ENCODE peak calls at places on chromosomes 2 and 18, in four cellular contexts. One of them, this sample, is unnamed.

GRCh38 chr2:3776311-3776710 is 72.9 kb downstream of the DCDC2C start:
- DNase-seq in HFF-Myc: no peak
- DNase-seq in GM23338: no peak
- DNase-seq in activated CD4-positive, CD25-positive, alpha-beta regulatory T cell treated with anti-CD3 and anti-CD28 coated beads, Interleukin-2, amount 50 U/mL, for 72 hours: no peak
- DNase-seq in this sample: no peak

GRCh38 chr18:36931116-36931515 is 102.2 kb downstream of the KIAA1328 start:
- DNase-seq in HFF-Myc: no peak
- DNase-seq in GM23338: no peak
- DNase-seq in activated CD4-positive, CD25-positive, alpha-beta regulatory T cell treated with anti-CD3 and anti-CD28 coated beads, Interleukin-2, amount 50 U/mL, for 72 hours: no peak
- DNase-seq in this sample: no peak

GRCh38 chr2:109480486-109481195 is 133.1 kb downstream of the SEPTIN10 start:
- DNase-seq in HFF-Myc: no peak
- DNase-seq in GM23338: no peak
- DNase-seq in activated CD4-positive, CD25-positive, alpha-beta regulatory T cell treated with anti-CD3 and anti-CD28 coated beads, Interleukin-2, amount 50 U/mL, for 72 hours: no peak
- DNase-seq in this sample: no peak

GRCh38 chr2:120389036-120389391 is 43.1 kb downstream of the INHBB start:
- DNase-seq in HFF-Myc: no peak
- DNase-seq in GM23338: no peak
- DNase-seq in activated CD4-positive, CD25-positive, alpha-beta regulatory T cell treated with anti-CD3 and anti-CD28 coated beads, Interleukin-2, amount 50 U/mL, for 72 hours: no peak
- DNase-seq in this sample: no peak

GRCh38 chr18:61348230-61348629 is 15.0 kb downstream of the CDH20 start:
- DNase-seq in HFF-Myc: no peak
- DNase-seq in GM23338: no peak
- DNase-seq in activated CD4-positive, CD25-positive, alpha-beta regulatory T cell treated with anti-CD3 and anti-CD28 coated beads, Interleukin-2, amount 50 U/mL, for 72 hours: no peak
- DNase-seq in this sample: no peak

GRCh38 chr18:70335892-70336726 is 47.3 kb downstream of the SOCS6 start:
- DNase-seq in HFF-Myc: no peak
- DNase-seq in GM23338: no peak
- DNase-seq in activated CD4-positive, CD25-positive, alpha-beta regulatory T cell treated with anti-CD3 and anti-CD28 coated beads, Interleukin-2, amount 50 U/mL, for 72 hours: no peak
- DNase-seq in this sample: no peak

GRCh38 chr2:157182204-157182709 is 75.2 kb upstream of the GALNT5 start:
- DNase-seq in HFF-Myc: no peak
- DNase-seq in GM23338: no peak
- DNase-seq in activated CD4-positive, CD25-positive, alpha-beta regulatory T cell treated with anti-CD3 and anti-CD28 coated beads, Interleukin-2, amount 50 U/mL, for 72 hours: no peak
- DNase-seq in this sample: no peak

GRCh38 chr2:65846984-65847383 is 414.6 kb upstream of the SPRED2 start:
- DNase-seq in HFF-Myc: no peak
- DNase-seq in GM23338: no peak
- DNase-seq in activated CD4-positive, CD25-positive, alpha-beta regulatory T cell treated with anti-CD3 and anti-CD28 coated beads, Interleukin-2, amount 50 U/mL, for 72 hours: no peak
- DNase-seq in this sample: no peak

GRCh38 chr2:241702155-241702404 is 241 bp downstream of the ING5 start:
- DNase-seq in HFF-Myc: no peak
- DNase-seq in GM23338: no peak
- DNase-seq in activated CD4-positive, CD25-positive, alpha-beta regulatory T cell treated with anti-CD3 and anti-CD28 coated beads, Interleukin-2, amount 50 U/mL, for 72 hours: no peak
- DNase-seq in this sample: no peak

GRCh38 chr2:6653281-6653750 is 212.4 kb downstream of the CMPK2 start:
- DNase-seq in HFF-Myc: no peak
- DNase-seq in GM23338: no peak
- DNase-seq in activated CD4-positive, CD25-positive, alpha-beta regulatory T cell treated with anti-CD3 and anti-CD28 coated beads, Interleukin-2, amount 50 U/mL, for 72 hours: no peak
- DNase-seq in this sample: no peak

GRCh38 chr18:24678113-24678512 is 217.7 kb downstream of the HRH4 start:
- DNase-seq in HFF-Myc: no peak
- DNase-seq in GM23338: no peak
- DNase-seq in activated CD4-positive, CD25-positive, alpha-beta regulatory T cell treated with anti-CD3 and anti-CD28 coated beads, Interleukin-2, amount 50 U/mL, for 72 hours: no peak
- DNase-seq in this sample: no peak

GRCh38 chr2:212005077-212005671 is 533.4 kb downstream of the ERBB4 start:
- DNase-seq in HFF-Myc: no peak
- DNase-seq in GM23338: peak; percentile 73
- DNase-seq in activated CD4-positive, CD25-positive, alpha-beta regulatory T cell treated with anti-CD3 and anti-CD28 coated beads, Interleukin-2, amount 50 U/mL, for 72 hours: no peak
- DNase-seq in this sample: no peak

GRCh38 chr2:75595541-75596395 is 35.0 kb upstream of the EVA1A start:
- DNase-seq in HFF-Myc: peak; percentile 69
- DNase-seq in GM23338: no peak
- DNase-seq in activated CD4-positive, CD25-positive, alpha-beta regulatory T cell treated with anti-CD3 and anti-CD28 coated beads, Interleukin-2, amount 50 U/mL, for 72 hours: no peak
- DNase-seq in this sample: no peak

GRCh38 chr2:213021971-213022899 is 129.2 kb downstream of the IKZF2 start:
- DNase-seq in HFF-Myc: no peak
- DNase-seq in GM23338: no peak
- DNase-seq in activated CD4-positive, CD25-positive, alpha-beta regulatory T cell treated with anti-CD3 and anti-CD28 coated beads, Interleukin-2, amount 50 U/mL, for 72 hours: no peak
- DNase-seq in this sample: no peak

GRCh38 chr2:143839456-143839855 is 680.5 kb downstream of the ZEB2 start:
- DNase-seq in HFF-Myc: no peak
- DNase-seq in GM23338: no peak
- DNase-seq in activated CD4-positive, CD25-positive, alpha-beta regulatory T cell treated with anti-CD3 and anti-CD28 coated beads, Interleukin-2, amount 50 U/mL, for 72 hours: no peak
- DNase-seq in this sample: no peak

GRCh38 chr18:32389868-32390267 is 80.8 kb downstream of the GAREM1 start:
- DNase-seq in HFF-Myc: no peak
- DNase-seq in GM23338: no peak
- DNase-seq in activated CD4-positive, CD25-positive, alpha-beta regulatory T cell treated with anti-CD3 and anti-CD28 coated beads, Interleukin-2, amount 50 U/mL, for 72 hours: no peak
- DNase-seq in this sample: no peak

GRCh38 chr2:222307138-222307756 is 8.4 kb upstream of the PAX3 start:
- DNase-seq in HFF-Myc: no peak
- DNase-seq in GM23338: peak; percentile 68
- DNase-seq in activated CD4-positive, CD25-positive, alpha-beta regulatory T cell treated with anti-CD3 and anti-CD28 coated beads, Interleukin-2, amount 50 U/mL, for 72 hours: no peak
- DNase-seq in this sample: no peak

GRCh38 chr2:108403494-108403893 is 25.7 kb downstream of the SULT1C4 start:
- DNase-seq in HFF-Myc: peak; percentile 50
- DNase-seq in GM23338: peak; percentile 46
- DNase-seq in activated CD4-positive, CD25-positive, alpha-beta regulatory T cell treated with anti-CD3 and anti-CD28 coated beads, Interleukin-2, amount 50 U/mL, for 72 hours: no peak
- DNase-seq in this sample: no peak

GRCh38 chr2:238488347-238488826 is 61.7 kb downstream of the ASB1 start:
- DNase-seq in HFF-Myc: no peak
- DNase-seq in GM23338: no peak
- DNase-seq in activated CD4-positive, CD25-positive, alpha-beta regulatory T cell treated with anti-CD3 and anti-CD28 coated beads, Interleukin-2, amount 50 U/mL, for 72 hours: no peak
- DNase-seq in this sample: no peak

GRCh38 chr2:162301151-162301804 is 17.2 kb downstream of the IFIH1 start:
- DNase-seq in HFF-Myc: peak; percentile 44
- DNase-seq in GM23338: peak; percentile 66
- DNase-seq in activated CD4-positive, CD25-positive, alpha-beta regulatory T cell treated with anti-CD3 and anti-CD28 coated beads, Interleukin-2, amount 50 U/mL, for 72 hours: peak; percentile 44
- DNase-seq in this sample: no peak

GRCh38 chr2:64525323-64525625 is 1.1 kb downstream of the AFTPH start:
- DNase-seq in HFF-Myc: no peak
- DNase-seq in GM23338: peak; percentile 24
- DNase-seq in activated CD4-positive, CD25-positive, alpha-beta regulatory T cell treated with anti-CD3 and anti-CD28 coated beads, Interleukin-2, amount 50 U/mL, for 72 hours: no peak
- DNase-seq in this sample: no peak

GRCh38 chr2:101516833-101517690 is 42.1 kb upstream of the RFX8 start:
- DNase-seq in HFF-Myc: peak; percentile 87
- DNase-seq in GM23338: no peak
- DNase-seq in activated CD4-positive, CD25-positive, alpha-beta regulatory T cell treated with anti-CD3 and anti-CD28 coated beads, Interleukin-2, amount 50 U/mL, for 72 hours: no peak
- DNase-seq in this sample: no peak

GRCh38 chr2:144498215-144498614 is 21.7 kb downstream of the ZEB2 start:
- DNase-seq in HFF-Myc: no peak
- DNase-seq in GM23338: no peak
- DNase-seq in activated CD4-positive, CD25-positive, alpha-beta regulatory T cell treated with anti-CD3 and anti-CD28 coated beads, Interleukin-2, amount 50 U/mL, for 72 hours: no peak
- DNase-seq in this sample: no peak

This sample was measured in type B pancreatic cell.